ENCODE peak calls at places on chromosome 19, in seven cellular contexts. F is IMR-90; I is T follicular helper cell; G is astrocyte of the hippocampus; Q is CD8-positive, alpha-beta memory T cell; D is effector memory CD4-positive, alpha-beta T cell; Y is esophagus muscularis mucosa. L is an unnamed sample.

GRCh38 chr19:2567580-2567979 is 91.7 kb downstream of the GADD45B start:
- DNase-seq in I (no peak), Q (no peak), D (no peak), F (no peak), Y (no peak), G (no peak), L (no peak)

GRCh38 chr19:17685451-17686026 is 2.6 kb downstream of the UNC13A start:
- DNase-seq in G (no peak), D (no peak), I (no peak), Q (no peak), F (no peak), Y (no peak), L (no peak)

GRCh38 chr19:32878988-32879387 is 9.4 kb upstream of the SLC7A9 start:
- DNase-seq in D (no peak), I (no peak), F (no peak), Y (no peak), G (no peak), Q (no peak), L (no peak)

GRCh38 chr19:1260749-1261511 is 8.2 kb upstream of the CIRBP start:
- DNase-seq in D (peak; percentile 95), Y (peak; percentile 99), I (peak; percentile 97), G (peak; percentile 99), Q (peak; percentile 97), F (peak; percentile 96), L (peak; percentile 89)

GRCh38 chr19:21127001-21127400 is 14.8 kb upstream of the ZNF431 start:
- DNase-seq in Y (no peak), D (no peak), Q (no peak), G (no peak), I (no peak), F (no peak), L (no peak)

GRCh38 chr19:39951686-39952085 is 17.3 kb upstream of the FCGBP start:
- DNase-seq in D (no peak), Q (no peak), I (no peak), Y (no peak), G (peak; percentile 18), F (peak; percentile 61), L (no peak)

GRCh38 chr19:16197188-16197621 is 506 bp upstream of the AP1M1 start:
- DNase-seq in F (peak; percentile 92), Y (no peak), Q (no peak), I (no peak), G (peak; percentile 67), D (no peak), L (no peak)

GRCh38 chr19:4878491-4878968 is 11.1 kb upstream of the PLIN3 start:
- DNase-seq in G (no peak), Y (no peak), F (no peak), D (no peak), I (no peak), Q (no peak), L (no peak)

GRCh38 chr19:23415561-23416191 is 20.4 kb upstream of the ZNF91 start:
- DNase-seq in Y (no peak), G (peak; percentile 76), D (no peak), Q (no peak), I (no peak), F (no peak), L (peak; percentile 92)

GRCh38 chr19:7851623-7852500 is 21.8 kb downstream of the EVI5L start:
- DNase-seq in I (no peak), G (no peak), Y (no peak), Q (no peak), F (no peak), D (no peak), L (no peak)

GRCh38 chr19:10209305-10209704 is 14.6 kb upstream of the DNMT1 start:
- DNase-seq in Y (no peak), D (no peak), Q (no peak), F (peak; percentile 87), G (peak; percentile 38), I (no peak), L (peak; percentile 12)

GRCh38 chr19:38867176-38867780 is 10.8 kb downstream of the RINL start:
- DNase-seq in G (no peak), I (no peak), Q (no peak), F (no peak), D (no peak), Y (no peak), L (no peak)

GRCh38 chr19:12665646-12666304 is 767 bp downstream of the MAN2B1 start:
- DNase-seq in I (no peak), F (peak; percentile 10), Q (no peak), Y (no peak), D (no peak), G (no peak), L (no peak)

GRCh38 chr19:12774588-12775555 is at the start of gene HOOK2:
- DNase-seq in Q (no peak), Y (no peak), D (peak; percentile 31), G (no peak), F (no peak), I (no peak), L (peak; percentile 93)

GRCh38 chr19:46766569-46767317 is 20.5 kb upstream of the STRN4 start:
- DNase-seq in I (peak; percentile 46), D (peak; percentile 44), Q (peak; percentile 44), G (no peak), Y (no peak), F (no peak), L (no peak)

GRCh38 chr19:38877781-38878574 is at the start of gene RINL:
- DNase-seq in D (peak; percentile 52), F (no peak), Y (no peak), Q (peak; percentile 66), G (no peak), I (peak; percentile 56), L (peak; percentile 47)

GRCh38 chr19:21848706-21849105 is 12.7 kb upstream of the ZNF43 start:
- DNase-seq in Q (no peak), F (peak; percentile 31), Y (no peak), D (no peak), I (no peak), G (peak; percentile 62), L (no peak)

GRCh38 chr19:31261651-31262331 is 87.4 kb downstream of the TSHZ3 start:
- DNase-seq in D (no peak), F (peak; percentile 38), G (no peak), Y (no peak), Q (no peak), I (no peak), L (peak; percentile 54)

GRCh38 chr19:9431475-9431874 is 3.9 kb downstream of the ZNF266 start:
- DNase-seq in G (peak; percentile 25), Y (no peak), Q (peak; percentile 39), F (peak; percentile 29), D (no peak), I (peak; percentile 1), L (no peak)

GRCh38 chr19:5484398-5485285 is 29.4 kb downstream of the ZNRF4 start:
- DNase-seq in F (peak; percentile 60), Q (no peak), G (peak; percentile 76), I (no peak), D (no peak), Y (no peak), L (peak; percentile 22)

GRCh38 chr19:4624733-4625362 is 14.5 kb upstream of the TNFAIP8L1 start:
- DNase-seq in D (no peak), Y (no peak), I (no peak), Q (no peak), G (no peak), F (peak; percentile 32), L (peak; percentile 58)

L was measured in DMS79 treated with DMSO at 0.1 percent for 48 hours.